ENCODE peak calls at places on chromosomes 3 and 15, in nine cellular contexts. L, O, S, A, N, F, Q, B and V are unnamed samples.

GRCh38 chr15:68252925-68253534 is 23.5 kb upstream of the CLN6 start:
- DNase-seq in B (peak; percentile 77), N (no peak), Q (peak; percentile 7), O (peak; percentile 68), F (peak; percentile 88), L (peak; percentile 75), S (peak; percentile 49), A (no peak), V (no peak)

GRCh38 chr3:139935071-139935865 is at the start of gene CLSTN2:
- DNase-seq in N (no peak), A (no peak), Q (peak; percentile 25), O (no peak), L (peak; percentile 92), B (peak; percentile 43), S (no peak), F (peak; percentile 31), V (no peak)

GRCh38 chr3:59185586-59186381 is 136.0 kb upstream of the CFAP20DC start:
- DNase-seq in Q (no peak), A (no peak), N (no peak), F (no peak), B (no peak), L (peak; percentile 49), O (no peak), S (no peak), V (no peak)

GRCh38 chr3:133472889-133473288 is 73.0 kb downstream of the BFSP2 start:
- DNase-seq in Q (no peak), S (no peak), O (no peak), B (no peak), A (no peak), N (no peak), F (no peak), L (no peak), V (no peak)

GRCh38 chr3:50123394-50124361 is 31.4 kb upstream of the SEMA3F start:
- DNase-seq in S (no peak), F (no peak), L (no peak), Q (no peak), N (no peak), B (peak; percentile 29), A (no peak), O (no peak), V (no peak)

GRCh38 chr15:71623111-71623510 is 187.2 kb upstream of the NR2E3 start:
- DNase-seq in Q (no peak), B (no peak), A (no peak), F (no peak), S (no peak), N (no peak), O (no peak), L (no peak), V (no peak)

GRCh38 chr15:82045179-82045891 is 483 bp downstream of the MEX3B start:
- DNase-seq in Q (peak; percentile 12), B (peak; percentile 58), N (no peak), O (no peak), F (peak; percentile 55), L (peak; percentile 78), A (no peak), S (no peak), V (no peak)

GRCh38 chr15:28935316-28935715 is 49.5 kb downstream of the APBA2 start:
- DNase-seq in S (no peak), N (no peak), Q (peak; percentile 46), B (peak; percentile 40), A (no peak), O (no peak), L (peak; percentile 55), F (no peak), V (peak; percentile 42)

GRCh38 chr15:70101459-70102113 is 3.9 kb upstream of the TLE3 start:
- DNase-seq in O (peak; percentile 11), B (no peak), S (no peak), F (peak; percentile 84), N (no peak), L (peak; percentile 96), Q (no peak), A (no peak), V (no peak)

GRCh38 chr3:53169045-53169831 is 8.2 kb downstream of the PRKCD start:
- DNase-seq in F (no peak), O (no peak), N (no peak), Q (no peak), A (no peak), S (no peak), L (no peak), B (no peak), V (no peak)

GRCh38 chr3:10614160-10614559 is 108.8 kb upstream of the ATP2B2 start:
- DNase-seq in A (no peak), F (no peak), L (no peak), O (no peak), N (no peak), Q (no peak), B (no peak), S (no peak), V (no peak)

GRCh38 chr15:70094690-70095311 is 2.9 kb downstream of the TLE3 start:
- DNase-seq in A (no peak), B (no peak), Q (no peak), L (peak; percentile 23), N (no peak), O (no peak), F (no peak), S (peak; percentile 15), V (no peak)

GRCh38 chr3:38397320-38397719 is 50.7 kb downstream of the XYLB start:
- DNase-seq in S (no peak), A (no peak), O (no peak), Q (no peak), B (peak; percentile 44), L (peak; percentile 90), F (no peak), N (no peak), V (no peak)

GRCh38 chr3:178778579-178778978 is 242.3 kb downstream of the KCNMB2 start:
- DNase-seq in L (no peak), A (no peak), F (no peak), Q (no peak), O (no peak), S (no peak), B (no peak), N (no peak), V (no peak)

GRCh38 chr3:20930034-20930433 is 744.0 kb upstream of the SGO1 start:
- DNase-seq in N (no peak), L (peak; percentile 21), S (no peak), B (no peak), A (no peak), Q (no peak), O (no peak), F (no peak), V (no peak)

GRCh38 chr15:30992073-30992363 is 590 bp upstream of the MTMR10 start:
- DNase-seq in N (no peak), B (no peak), Q (no peak), F (no peak), O (no peak), A (no peak), S (no peak), L (no peak), V (no peak)

GRCh38 chr3:54830658-54831057 is 97.2 kb downstream of the LRTM1 start:
- DNase-seq in N (no peak), Q (peak; percentile 6), F (peak; percentile 45), S (no peak), O (no peak), B (peak; percentile 27), L (no peak), A (no peak), V (no peak)

GRCh38 chr3:129554356-129555120 is 11.6 kb downstream of the H1-8 start:
- DNase-seq in B (no peak), F (no peak), Q (no peak), L (peak; percentile 55), N (no peak), A (no peak), O (no peak), S (no peak), V (no peak)

GRCh38 chr3:21718161-21718765 is 32.7 kb downstream of the ZNF385D start:
- DNase-seq in B (no peak), Q (no peak), S (no peak), F (no peak), N (no peak), A (no peak), O (peak; percentile 90), L (no peak), V (no peak)

GRCh38 chr3:135231646-135232625 is 436.9 kb downstream of the EPHB1 start:
- DNase-seq in S (no peak), A (no peak), B (no peak), N (no peak), L (no peak), F (no peak), O (no peak), Q (no peak), V (no peak)

GRCh38 chr3:134754768-134755559 is 40.1 kb upstream of the EPHB1 start:
- DNase-seq in F (peak; percentile 19), Q (peak; percentile 18), O (no peak), N (no peak), A (no peak), S (no peak), L (peak; percentile 36), B (peak; percentile 60), V (no peak)

GRCh38 chr3:151362798-151363197 is 21.8 kb downstream of the P2RY12 start:
- DNase-seq in N (no peak), Q (no peak), B (no peak), L (no peak), O (no peak), F (no peak), S (no peak), A (no peak), V (no peak)

GRCh38 chr3:66494964-66495581 is 5.7 kb downstream of the LRIG1 start:
- DNase-seq in N (no peak), Q (no peak), L (no peak), A (no peak), B (no peak), F (no peak), S (peak; percentile 34), O (no peak), V (no peak)

GRCh38 chr15:77493324-77493907 is 72.7 kb downstream of the HMG20A start:
- DNase-seq in Q (no peak), O (no peak), F (no peak), L (no peak), A (no peak), B (peak; percentile 43), N (no peak), S (no peak), V (no peak)

GRCh38 chr3:156761713-156762575 is 64.2 kb upstream of the LEKR1 start:
- DNase-seq in B (no peak), Q (no peak), L (no peak), N (no peak), S (no peak), A (no peak), F (no peak), O (no peak), V (no peak)

GRCh38 chr3:134362221-134362620 is 12.0 kb downstream of the AMOTL2 start:
- DNase-seq in B (no peak), F (no peak), S (no peak), Q (no peak), N (no peak), O (no peak), A (no peak), L (no peak), V (no peak)

GRCh38 chr3:167375478-167375877 is 4.6 kb downstream of the ZBBX start:
- DNase-seq in N (no peak), B (no peak), F (no peak), O (no peak), S (no peak), A (no peak), L (no peak), Q (no peak), V (no peak)

GRCh38 chr3:8532251-8532831 is 30.7 kb downstream of the LMCD1 start:
- DNase-seq in Q (no peak), A (no peak), L (no peak), B (no peak), O (no peak), F (peak; percentile 32), N (no peak), S (no peak), V (no peak)

GRCh38 chr3:182909318-182910040 is 70.9 kb downstream of the DCUN1D1 start:
- DNase-seq in Q (no peak), O (no peak), F (peak; percentile 6), S (no peak), L (peak; percentile 13), B (peak; percentile 22), N (no peak), A (no peak), V (no peak)

GRCh38 chr15:42152196-42152920 is 4.1 kb downstream of the PLA2G4F start:
- DNase-seq in N (no peak), A (no peak), F (no peak), S (no peak), B (no peak), O (no peak), Q (no peak), L (no peak), V (no peak)

GRCh38 chr3:88668180-88668579 is 439.2 kb upstream of the EPHA3 start:
- DNase-seq in Q (no peak), F (no peak), A (no peak), O (no peak), B (no peak), S (no peak), N (no peak), L (no peak), V (no peak)